ENCODE peak calls at places on chromosomes 6 and 20, in seven cellular contexts. R is T follicular helper cell; M is activated CD8-positive, alpha-beta memory T cell treated with anti-CD3 and anti-CD28 coated beads for 24 hours; T is effector memory CD8-positive, alpha-beta T cell; J is WTC11; D is activated naive CD4-positive, alpha-beta T cell; K is left ventricle myocardium inferior. U is an unnamed sample.

GRCh38 chr6:138971601-138972000 is 16.5 kb downstream of the REPS1 start:
- DNase-seq in R (no peak), M (no peak), T (no peak), J (no peak), D (no peak), K (no peak), U (no peak)

GRCh38 chr20:37504404-37505096 is 16.5 kb upstream of the NNAT start:
- DNase-seq in R (no peak), M (no peak), T (no peak), J (no peak), D (no peak), K (no peak), U (no peak)

GRCh38 chr6:144286503-144287393 is 1.6 kb downstream of the UTRN start:
- DNase-seq in R (no peak), M (no peak), T (no peak), J (peak), D (no peak), K (peak), U (no peak)

GRCh38 chr6:85460951-85461805 is 11.3 kb downstream of the NT5E start:
- DNase-seq in R (no peak), M (no peak), T (peak), J (no peak), D (no peak), K (no peak), U (no peak)

GRCh38 chr6:132684267-132684666 is 25.3 kb upstream of the TAAR1 start:
- DNase-seq in R (no peak), M (no peak), T (no peak), J (no peak), D (no peak), K (no peak), U (no peak)

GRCh38 chr6:108068618-108069017 is 5.9 kb downstream of the OSTM1 start:
- DNase-seq in R (no peak), M (no peak), T (no peak), J (no peak), D (no peak), K (no peak), U (no peak)

GRCh38 chr6:145814035-145814500 is 527 bp downstream of the FBXO30 start:
- DNase-seq in R (no peak), M (peak), T (peak), J (peak), D (no peak), K (peak), U (no peak)

GRCh38 chr20:41160686-41161085 is 23.3 kb downstream of the PLCG1 start:
- DNase-seq in R (no peak), M (no peak), T (no peak), J (no peak), D (no peak), K (no peak), U (no peak)

GRCh38 chr6:151242420-151242841 is 2.7 kb downstream of the AKAP12 start:
- DNase-seq in R (no peak), M (no peak), T (no peak), J (no peak), D (no peak), K (no peak), U (no peak)

GRCh38 chr6:28824793-28825731 is 98.7 kb downstream of the TRIM27 start:
- DNase-seq in R (no peak), M (no peak), T (no peak), J (no peak), D (no peak), K (no peak), U (no peak)

GRCh38 chr20:14069796-14070195 is 74.5 kb downstream of the MACROD2 start:
- DNase-seq in R (no peak), M (no peak), T (no peak), J (no peak), D (no peak), K (no peak), U (no peak)

GRCh38 chr20:10672579-10673127 is 1.1 kb downstream of the JAG1 start:
- DNase-seq in R (no peak), M (peak), T (peak), J (peak), D (peak), K (peak), U (no peak)

GRCh38 chr6:116444092-116444491 is 17.1 kb upstream of the CALHM6 start:
- DNase-seq in R (no peak), M (no peak), T (no peak), J (no peak), D (no peak), K (no peak), U (no peak)

GRCh38 chr6:132969188-132969587 is 154.8 kb downstream of the RPS12 start:
- DNase-seq in R (no peak), M (no peak), T (no peak), J (no peak), D (no peak), K (no peak), U (no peak)

GRCh38 chr6:8180327-8181161 is 78.2 kb upstream of the EEF1E1 start:
- DNase-seq in R (no peak), M (no peak), T (no peak), J (no peak), D (no peak), K (no peak), U (peak)

GRCh38 chr6:107853226-107853625 is 29.1 kb upstream of the SCML4 start:
- DNase-seq in R (no peak), M (no peak), T (no peak), J (no peak), D (no peak), K (no peak), U (no peak)

GRCh38 chr6:119445666-119446622 is 96.4 kb upstream of the MAN1A1 start:
- DNase-seq in R (no peak), M (no peak), T (no peak), J (no peak), D (no peak), K (no peak), U (no peak)

GRCh38 chr20:31811796-31812728 is 7.1 kb upstream of the MYLK2 start:
- DNase-seq in R (no peak), M (peak), T (no peak), J (no peak), D (no peak), K (peak), U (no peak)

GRCh38 chr20:12824353-12824752 is 184.4 kb upstream of the SPTLC3 start:
- DNase-seq in R (no peak), M (no peak), T (no peak), J (no peak), D (no peak), K (no peak), U (no peak)

GRCh38 chr6:26243742-26244141 is 121.3 kb upstream of the BTN3A2 start:
- DNase-seq in R (no peak), M (no peak), T (no peak), J (no peak), D (no peak), K (no peak), U (no peak)

GRCh38 chr6:125193208-125193607 is 39.6 kb downstream of the TPD52L1 start:
- DNase-seq in R (no peak), M (no peak), T (no peak), J (no peak), D (no peak), K (no peak), U (no peak)

GRCh38 chr6:37546141-37546871 is 46.6 kb upstream of the CCDC167 start:
- DNase-seq in R (no peak), M (no peak), T (no peak), J (peak), D (no peak), K (no peak), U (no peak)

GRCh38 chr6:126267621-126268020 is 72.3 kb upstream of the CENPW start:
- DNase-seq in R (no peak), M (no peak), T (no peak), J (no peak), D (no peak), K (no peak), U (no peak)

GRCh38 chr6:157148391-157149323 is 174.7 kb downstream of the TMEM242 start:
- DNase-seq in R (no peak), M (no peak), T (no peak), J (no peak), D (no peak), K (peak), U (no peak)